ENCODE peak calls at places on chromosomes 4 and X, in five cellular contexts. Q is EH; E is IMR-90; D is activated CD4-positive, alpha-beta T cell treated with anti-CD3 and anti-CD28 coated beads, Interleukin-2, amount 50 U/mL, for 1 hour; I is psoas muscle. W is an unnamed sample.

GRCh38 chrX:129726307-129727111 is 12.3 kb upstream of the XPNPEP2 start:
- DNase-seq in Q (peak; percentile 68), I (peak; percentile 56), E (peak; percentile 69), D (peak; percentile 25), W (peak; percentile 62)

GRCh38 chr4:121764702-121765367 is at the start of gene SMIM43:
- DNase-seq in Q (peak; percentile 22), I (no peak), E (no peak), D (no peak), W (no peak)

GRCh38 chr4:47215759-47216158 is 184.4 kb downstream of the GABRB1 start:
- DNase-seq in D (no peak), I (no peak), Q (peak; percentile 42), E (peak; percentile 29), W (no peak)

GRCh38 chr4:1091561-1091995 is 21.8 kb downstream of the RNF212 start:
- DNase-seq in E (no peak), Q (no peak), I (no peak), D (no peak), W (peak; percentile 21)

GRCh38 chr4:40378619-40379018 is 43.5 kb downstream of the CHRNA9 start:
- DNase-seq in I (no peak), Q (peak; percentile 34), E (no peak), D (no peak), W (no peak)

GRCh38 chr4:15963001-15963451 is at the start of gene FGFBP2:
- DNase-seq in D (peak; percentile 16), E (peak; percentile 44), Q (peak; percentile 63), I (peak; percentile 19), W (no peak)

GRCh38 chr4:182143822-182144620 is 99.2 kb upstream of the TENM3 start:
- DNase-seq in Q (peak; percentile 81), E (peak; percentile 83), D (no peak), I (peak; percentile 49), W (no peak)

GRCh38 chr4:77488882-77489281 is 116.7 kb upstream of the CXCL13 start:
- DNase-seq in Q (no peak), D (no peak), E (no peak), I (no peak), W (no peak)

GRCh38 chr4:87445964-87446363 is 23.6 kb downstream of the NUDT9 start:
- DNase-seq in D (no peak), Q (no peak), I (no peak), E (no peak), W (no peak)

GRCh38 chr4:158176108-158176507 is 3.3 kb upstream of the GASK1B start:
- DNase-seq in D (no peak), Q (peak; percentile 51), E (peak; percentile 57), I (no peak), W (no peak)

GRCh38 chr4:46211406-46211805 is 87.6 kb upstream of the GABRG1 start:
- DNase-seq in E (no peak), I (no peak), D (no peak), Q (no peak), W (no peak)

GRCh38 chr4:60589425-60589824 is 610.7 kb upstream of the ADGRL3 start:
- DNase-seq in Q (no peak), E (no peak), D (no peak), I (no peak), W (no peak)

GRCh38 chrX:21870494-21870893 is 14.7 kb downstream of the YY2 start:
- DNase-seq in E (no peak), Q (no peak), I (no peak), D (no peak), W (no peak)

GRCh38 chr4:122709236-122709635 is 23.3 kb upstream of the BBS12 start:
- DNase-seq in E (no peak), D (no peak), I (no peak), Q (no peak), W (no peak)

GRCh38 chrX:33686105-33686504 is 446.0 kb downstream of the FAM47A start:
- DNase-seq in E (no peak), D (no peak), Q (no peak), I (no peak), W (no peak)

GRCh38 chr4:154039435-154040061 is 250.7 kb upstream of the SFRP2 start:
- DNase-seq in E (no peak), I (no peak), Q (no peak), D (no peak), W (no peak)

GRCh38 chr4:102116121-102116520 is 229.2 kb downstream of the SLC39A8 start:
- DNase-seq in Q (no peak), D (no peak), I (no peak), E (no peak), W (no peak)

GRCh38 chr4:16206848-16207247 is 19.4 kb downstream of the TAPT1 start:
- DNase-seq in I (no peak), E (no peak), D (no peak), Q (no peak), W (no peak)

GRCh38 chrX:53088136-53088974 is 5.6 kb upstream of the KANTR start:
- DNase-seq in E (peak; percentile 78), I (peak; percentile 83), D (peak; percentile 79), Q (peak; percentile 79), W (peak; percentile 80)

GRCh38 chr4:37788782-37789181 is 37.7 kb upstream of the PGM2 start:
- DNase-seq in E (no peak), D (no peak), Q (no peak), I (no peak), W (no peak)

GRCh38 chr4:157128395-157128794 is 52.4 kb downstream of the GLRB start:
- DNase-seq in I (no peak), Q (peak; percentile 60), E (peak; percentile 52), D (no peak), W (no peak)

GRCh38 chr4:153212755-153213154 is 8.5 kb downstream of the TRIM2 start:
- DNase-seq in E (no peak), D (no peak), Q (peak; percentile 9), I (no peak), W (no peak)

GRCh38 chrX:42195506-42195905 is 272.2 kb upstream of the CASK start:
- DNase-seq in D (no peak), Q (no peak), I (no peak), E (no peak), W (no peak)

GRCh38 chr4:152342293-152342692 is 193.6 kb downstream of the FBXW7 start:
- DNase-seq in Q (peak; percentile 72), I (no peak), D (no peak), E (peak; percentile 72), W (no peak)

W was measured in left lobe of liver.